ENCODE peak calls at places on chromosomes 5 and 9, in nine cellular contexts. S is right cardiac atrium; O is spleen; Y is CD8-positive, alpha-beta T cell; E is mammary epithelial cell; H is mesenchymal stem cell; P is SJCRH30; U is MM.1S; M is neural progenitor cell. D is an unnamed sample. For H3K4me1, the result is how much of the 10 kb centered on the place peaks cover.

GRCh38 chr9:93365427-93366118 is 85.9 kb upstream of the FAM120A start:
- DNase-seq in Y (no peak), P (no peak), U (no peak), S (peak), O (no peak), M (no peak), E (no peak), H (no peak), D (no peak)

GRCh38 chr9:69945671-69946141 is 97.9 kb upstream of the MAMDC2 start:
- DNase-seq in S (peak), Y (no peak), O (no peak), U (no peak), E (no peak), M (no peak), P (no peak), H (peak), D (peak)

GRCh38 chr9:35112257-35113020 is 3.2 kb downstream of the ATOSB start:
- DNase-seq in O (no peak), S (peak), E (peak), P (no peak), M (no peak), Y (no peak), U (no peak), H (peak), D (peak)

GRCh38 chr9:116592926-116593325 is 94.2 kb upstream of the TRIM32 start:
- DNase-seq in Y (no peak), P (no peak), U (no peak), O (no peak), S (no peak), H (no peak), E (no peak), M (no peak), D (no peak)

GRCh38 chr5:39197556-39197955 is 21.8 kb downstream of the FYB1 start:
- DNase-seq in M (no peak), E (no peak), U (no peak), S (no peak), H (no peak), P (no peak), O (no peak), Y (no peak), D (no peak)

GRCh38 chr5:9015250-9015936 is 530.5 kb downstream of the SEMA5A start:
- DNase-seq in M (no peak), U (no peak), O (no peak), Y (no peak), E (no peak), P (peak), S (no peak), H (peak), D (no peak)

GRCh38 chr5:160833806-160834205 is 18.2 kb downstream of the ATP10B start:
- DNase-seq in S (no peak), Y (no peak), E (peak), O (no peak), M (no peak), U (no peak), H (no peak), P (no peak), D (no peak)

GRCh38 chr9:121752929-121753328 is 101.5 kb downstream of the DAB2IP start:
- DNase-seq in U (no peak), H (no peak), E (no peak), O (no peak), Y (no peak), M (no peak), S (no peak), P (no peak), D (no peak)

GRCh38 chr9:5438301-5439162 is 807 bp upstream of the PLGRKT start:
- DNase-seq in Y (no peak), S (no peak), M (no peak), P (peak), H (peak), U (peak), E (peak), O (peak), D (no peak)

GRCh38 chr5:402615-403359 is 40.2 kb upstream of the EXOC3 start:
- DNase-seq in Y (no peak), U (no peak), O (peak), E (no peak), P (no peak), S (no peak), M (no peak), H (no peak), D (no peak)

GRCh38 chr9:69768101-69768500 is 8.3 kb upstream of the PTAR1 start:
- DNase-seq in P (no peak), Y (no peak), H (no peak), U (no peak), O (no peak), S (no peak), M (no peak), E (no peak), D (no peak)

GRCh38 chr5:61301820-61302563 is 30.1 kb upstream of the ZSWIM6 start:
- DNase-seq in E (peak), O (no peak), S (peak), P (peak), M (peak), Y (no peak), H (peak), U (no peak), D (peak)

GRCh38 chr5:83472508-83473343 is 1.2 kb downstream of the VCAN start:
- DNase-seq in E (peak), M (peak), U (peak), Y (no peak), H (peak), O (peak), P (peak), S (peak), D (peak)

GRCh38 chr5:38151878-38152277 is 106.5 kb upstream of the EGFLAM start:
- DNase-seq in O (no peak), P (no peak), Y (no peak), E (peak), U (no peak), M (no peak), S (no peak), H (no peak), D (no peak)

GRCh38 chr5:81835813-81836458 is 85.0 kb upstream of the SSBP2 start:
- DNase-seq in M (no peak), O (no peak), Y (no peak), E (no peak), U (no peak), P (no peak), S (no peak), H (no peak), D (no peak)

GRCh38 chr9:98184326-98184725 is 8.1 kb downstream of the CORO2A start:
- DNase-seq in U (no peak), E (no peak), P (no peak), S (no peak), M (no peak), H (no peak), Y (no peak), O (no peak), D (no peak)

GRCh38 chr5:155193018-155193417 is 179.5 kb downstream of the KIF4B start:
- DNase-seq in M (no peak), H (no peak), E (peak), S (no peak), U (no peak), O (no peak), Y (no peak), P (no peak), D (no peak)

GRCh38 chr5:131279209-131279608 is 15.4 kb downstream of the CDC42SE2 start:
- DNase-seq in Y (no peak), H (no peak), S (no peak), O (no peak), E (no peak), M (no peak), U (no peak), P (no peak), D (no peak)

GRCh38 chr5:131274341-131275063 is 10.6 kb downstream of the CDC42SE2 start:
- DNase-seq in U (peak), O (no peak), M (no peak), H (no peak), P (no peak), E (no peak), Y (no peak), S (no peak), D (no peak)

GRCh38 chr5:131277415-131277814 is 13.6 kb downstream of the CDC42SE2 start:
- DNase-seq in Y (no peak), U (no peak), H (no peak), M (no peak), E (no peak), S (no peak), P (no peak), O (no peak), D (no peak)

GRCh38 chr5:131277875-131278795 is 14.3 kb downstream of the CDC42SE2 start:
- DNase-seq in S (no peak), E (no peak), M (no peak), H (peak), P (peak), U (no peak), Y (no peak), O (no peak), D (no peak)

GRCh38 chr5:131275996-131276535 is 12.2 kb downstream of the CDC42SE2 start:
- DNase-seq in E (no peak), P (no peak), U (no peak), Y (no peak), M (no peak), S (no peak), H (no peak), O (no peak), D (no peak)
- H3K4me1 ChIP-seq in E (under half), P (under half), U (half or more), Y (half or more), M (under half), S (under half), H (under half), O (half or more), D (under half)

DNA sequence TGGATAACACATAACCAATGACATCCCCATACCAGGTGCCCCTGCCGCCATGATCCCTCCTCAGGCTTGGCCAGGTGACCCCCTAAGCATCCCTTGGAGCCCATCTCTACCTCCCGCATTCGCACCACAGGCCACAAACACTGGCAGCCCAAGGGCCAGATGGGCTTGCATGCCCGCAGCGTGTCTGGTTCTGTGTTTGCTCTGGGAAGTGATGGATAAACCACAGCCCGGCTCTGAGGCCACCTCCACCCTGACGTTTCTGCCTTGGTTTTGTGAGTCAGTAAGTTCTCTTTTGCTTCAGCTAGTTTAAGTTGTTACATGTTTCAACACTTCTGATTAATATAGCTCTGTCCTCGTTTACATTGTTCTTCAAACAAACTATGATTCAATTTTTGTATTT is 172.4 kb upstream of the PHYKPL start:
- DNase-seq in S (no peak), U (no peak), E (peak), P (no peak), O (no peak), H (no peak), M (no peak), Y (no peak), D (no peak)
- H3K27ac ChIP-seq in S (no peak), U (no peak), E (no peak), P (no peak), O (no peak), H (no peak), M (no peak), Y (no peak), D (no peak)

GRCh38 chr9:76591256-76591950 is 132.4 kb downstream of the GCNT1 start:
- DNase-seq in U (no peak), H (peak), M (no peak), Y (no peak), O (no peak), P (no peak), S (no peak), E (no peak), D (no peak)

GRCh38 chr9:76594764-76595410 is 135.9 kb downstream of the GCNT1 start:
- DNase-seq in Y (no peak), M (no peak), P (no peak), H (no peak), U (no peak), O (no peak), S (no peak), E (no peak), D (no peak)

GRCh38 chr9:76595645-76596044 is 136.7 kb downstream of the GCNT1 start:
- DNase-seq in E (no peak), M (no peak), H (no peak), U (no peak), Y (no peak), O (no peak), P (no peak), S (no peak), D (no peak)

GRCh38 chr9:76592105-76593010 is 133.4 kb downstream of the GCNT1 start:
- DNase-seq in H (no peak), P (peak), O (no peak), E (no peak), Y (no peak), S (no peak), M (peak), U (no peak), D (no peak)

DNA sequence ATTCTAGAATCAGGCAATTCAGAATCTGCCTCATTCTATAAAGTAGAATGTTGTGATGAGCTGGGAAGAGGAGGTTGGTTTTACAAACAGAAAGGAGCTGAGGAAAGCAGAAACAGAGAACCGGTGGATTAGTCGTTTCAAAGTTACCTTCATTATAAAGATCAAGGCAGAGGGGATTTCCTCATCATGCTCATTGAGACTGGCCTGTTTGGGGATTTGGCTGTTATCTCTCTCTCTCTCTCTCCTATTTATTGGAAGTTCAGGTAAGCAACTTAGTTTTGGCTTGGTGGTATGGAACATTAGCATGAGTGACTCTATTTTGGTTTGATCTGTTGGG is 134.0 kb downstream of the GCNT1 start:
- DNase-seq in S (no peak), O (no peak), Y (no peak), U (peak), H (no peak), E (no peak), P (no peak), M (peak), D (no peak)
- H3K4me1 ChIP-seq in S (under half), O (under half), Y (under half), U (under half), H (under half), E (under half), P (under half), M (under half), D (under half)

DNA sequence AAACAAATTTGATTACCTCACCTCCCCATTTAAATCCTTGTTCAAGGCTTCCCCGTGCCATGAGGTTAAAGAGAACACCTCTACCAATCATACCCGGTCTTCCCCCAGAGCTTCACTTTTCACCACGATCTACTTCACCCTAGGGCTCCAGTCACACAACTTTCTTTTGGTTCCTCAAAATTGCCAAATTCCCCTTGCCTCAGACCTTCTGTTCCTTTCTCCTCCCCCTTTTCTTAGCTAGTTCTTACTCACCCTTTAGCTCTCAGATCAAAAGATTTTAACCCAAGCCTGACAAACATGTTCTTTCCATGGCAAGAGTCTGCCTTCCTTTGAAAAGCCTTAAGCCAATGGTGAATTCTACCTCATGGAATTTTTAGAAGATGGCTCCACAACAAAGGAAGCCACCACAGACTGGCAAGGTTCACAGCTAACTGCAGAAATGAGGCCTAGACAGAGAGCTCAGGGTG is 56.7 kb downstream of the MAPKAP1 start:
- DNase-seq in P (no peak), M (no peak), E (peak), H (peak), O (no peak), U (no peak), Y (no peak), S (no peak), D (no peak)
- H3K27ac ChIP-seq in P (no peak), M (peak), E (peak), H (peak), O (peak), U (no peak), Y (no peak), S (no peak), D (no peak)

GRCh38 chr9:2620876-2621677 is 510 bp upstream of the VLDLR start:
- DNase-seq in M (peak), H (peak), S (peak), P (peak), E (peak), U (peak), O (peak), Y (no peak), D (no peak)
- H3K4me1 ChIP-seq in M (under half), H (under half), S (under half), P (under half), E (under half), U (under half), O (under half), Y (under half), D (under half)

GRCh38 chr5:164345853-164346252 is 840.4 kb downstream of the MAT2B start:
- DNase-seq in E (no peak), O (no peak), H (no peak), U (no peak), S (no peak), P (no peak), Y (no peak), M (no peak), D (no peak)

GRCh38 chr5:164350236-164350635 is 844.8 kb downstream of the MAT2B start:
- DNase-seq in Y (no peak), M (no peak), S (no peak), U (no peak), O (no peak), E (no peak), H (no peak), P (no peak), D (no peak)

GRCh38 chr5:164351245-164351834 is 845.9 kb downstream of the MAT2B start:
- DNase-seq in M (no peak), S (no peak), O (no peak), E (no peak), Y (no peak), P (no peak), U (no peak), H (no peak), D (no peak)

GRCh38 chr5:164345173-164345572 is 839.8 kb downstream of the MAT2B start:
- DNase-seq in S (peak), Y (no peak), O (no peak), H (peak), M (peak), U (no peak), P (no peak), E (no peak), D (no peak)

DNA sequence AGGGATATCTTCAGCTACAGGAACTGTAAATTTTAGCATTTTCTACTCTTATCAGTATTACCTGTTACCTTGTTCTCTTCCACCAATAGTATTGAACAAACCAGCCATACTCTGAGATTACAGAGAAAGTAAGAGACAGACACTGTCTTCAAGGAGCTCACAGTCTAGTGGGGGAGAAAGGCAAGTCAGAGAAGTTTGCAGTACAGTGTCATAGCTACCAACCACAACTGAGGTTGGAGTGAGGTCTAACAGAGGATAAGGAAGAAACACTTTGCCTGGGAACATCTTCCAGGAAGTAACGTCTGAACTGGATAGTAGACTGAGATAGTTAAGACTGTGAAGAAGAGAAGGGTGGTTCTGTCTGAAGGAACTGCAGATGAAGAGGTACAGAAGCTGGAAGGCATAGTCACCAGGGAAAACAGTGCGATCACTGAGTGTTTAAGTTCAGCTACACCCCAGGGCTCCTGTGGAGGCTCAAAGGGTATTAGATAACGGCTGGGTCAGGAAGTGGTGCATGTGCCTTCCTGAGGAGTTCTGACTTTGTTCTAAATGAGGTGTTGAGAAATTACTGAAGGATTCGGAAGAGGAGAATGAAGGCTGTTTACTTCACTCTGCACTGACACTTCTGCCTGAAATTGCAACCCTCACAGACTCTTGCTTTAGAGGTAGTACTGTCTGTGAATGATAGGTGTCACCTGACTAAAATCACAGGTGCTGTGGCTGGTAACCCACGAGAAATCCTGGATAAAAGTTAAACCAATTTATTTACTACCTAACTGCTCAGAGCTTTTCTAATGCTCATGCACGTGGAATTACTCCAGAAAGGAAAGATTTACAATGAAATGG is 841.6 kb downstream of the MAT2B start:
- DNase-seq in Y (no peak), O (no peak), S (no peak), H (peak), M (no peak), U (no peak), E (no peak), P (no peak), D (no peak)
- H3K27ac ChIP-seq in Y (no peak), O (no peak), S (no peak), H (no peak), M (no peak), U (no peak), E (no peak), P (no peak), D (no peak)